ENCODE peak calls at places on chromosomes 5 and 9, in nine cellular contexts. Q, F, Z, U, E, W, I, Y and V are unnamed samples.

GRCh38 chr9:128117613-128118471 is 9.7 kb downstream of the PTGES2 start:
- DNase-seq in I (peak), Z (peak), E (peak), Y (peak), U (peak), F (peak), W (peak), Q (peak), V (peak)

GRCh38 chr5:107743357-107744000 is 72.7 kb upstream of the EFNA5 start:
- DNase-seq in Y (no peak), F (no peak), E (no peak), Q (peak), U (no peak), W (no peak), I (no peak), Z (peak), V (no peak)

GRCh38 chr5:14110680-14111079 is 32.5 kb upstream of the TRIO start:
- DNase-seq in Z (peak), Y (no peak), F (no peak), W (no peak), U (no peak), E (no peak), I (no peak), Q (peak), V (no peak)

GRCh38 chr5:137181685-137182084 is 317.4 kb downstream of the SPOCK1 start:
- DNase-seq in W (no peak), Y (no peak), E (no peak), Q (no peak), Z (no peak), U (no peak), I (no peak), F (no peak), V (no peak)

GRCh38 chr9:76707510-76707909 is 56.7 kb upstream of the PCA3 start:
- DNase-seq in W (no peak), Q (no peak), F (no peak), U (peak), E (no peak), Z (no peak), I (no peak), Y (peak), V (no peak)

GRCh38 chr5:86865396-86865795 is 247.7 kb downstream of the COX7C start:
- DNase-seq in E (no peak), U (no peak), Q (no peak), W (no peak), Y (no peak), Z (no peak), I (no peak), F (no peak), V (no peak)

GRCh38 chr9:16369427-16369826 is 501.0 kb downstream of the BNC2 start:
- DNase-seq in Q (no peak), E (no peak), F (no peak), U (no peak), W (no peak), Z (no peak), I (peak), Y (no peak), V (no peak)

GRCh38 chr5:73438048-73438896 is 10.3 kb downstream of the FOXD1 start:
- DNase-seq in Y (no peak), E (no peak), Q (no peak), Z (no peak), U (no peak), W (no peak), I (no peak), F (no peak), V (no peak)

GRCh38 chr9:107294756-107295155 is 11.7 kb downstream of the RAD23B start:
- DNase-seq in E (no peak), Y (no peak), Q (no peak), I (no peak), Z (no peak), W (no peak), U (no peak), F (no peak), V (no peak)

GRCh38 chr9:87259543-87259942 is 238.1 kb upstream of the DAPK1 start:
- DNase-seq in F (no peak), I (no peak), E (no peak), Z (no peak), W (no peak), U (no peak), Q (peak), Y (no peak), V (no peak)

GRCh38 chr5:8491254-8491653 is 622.3 kb downstream of the MTRR start:
- DNase-seq in Q (peak), U (no peak), Z (no peak), Y (no peak), I (no peak), E (no peak), W (no peak), F (no peak), V (no peak)

GRCh38 chr9:4596165-4596922 is 65.8 kb upstream of the PLPP6 start:
- DNase-seq in E (no peak), Z (no peak), Y (peak), Q (no peak), U (peak), W (no peak), F (peak), I (no peak), V (peak)

GRCh38 chr9:75131700-75132099 is 43.4 kb downstream of the OSTF1 start:
- DNase-seq in E (no peak), F (no peak), I (no peak), Y (no peak), W (no peak), Q (no peak), Z (no peak), U (no peak), V (no peak)

GRCh38 chr5:146048994-146049703 is 56.2 kb downstream of the PLAC8L1 start:
- DNase-seq in I (no peak), W (peak), Z (peak), Y (peak), F (no peak), U (no peak), E (no peak), Q (peak), V (no peak)

GRCh38 chr9:101707708-101708107 is 30.7 kb downstream of the GRIN3A start:
- DNase-seq in W (no peak), Y (no peak), U (no peak), E (no peak), F (no peak), Q (no peak), Z (no peak), I (no peak), V (no peak)

GRCh38 chr5:34868736-34869135 is 29.8 kb downstream of the TTC23L start:
- DNase-seq in Z (no peak), Q (no peak), E (no peak), I (no peak), F (no peak), W (no peak), Y (no peak), U (no peak), V (no peak)

GRCh38 chr5:16889203-16889971 is 46.7 kb downstream of the MYO10 start:
- DNase-seq in Q (peak), W (peak), Z (peak), F (no peak), E (no peak), I (no peak), U (no peak), Y (no peak), V (no peak)

GRCh38 chr9:88593537-88594185 is 58.7 kb downstream of the NXNL2 start:
- DNase-seq in I (no peak), Y (peak), Z (peak), W (no peak), U (no peak), E (no peak), F (no peak), Q (peak), V (no peak)